ENCODE peak calls at places on chromosomes 13 and 19, in eight cellular contexts. One of them, this sample, is unnamed. For H3K27me3, the result is how much of the 10 kb centered on the place peaks cover.

GRCh38 chr13:74288361-74288911 is 154.2 kb upstream of the KLF12 start:
- DNase-seq in lung: no peak
- DNase-seq in fibroblast of lung: peak
- DNase-seq in HepG2: no peak
- DNase-seq in upper lobe of left lung: peak
- DNase-seq in Peyer's patch: peak
- DNase-seq in brain microvascular endothelial cell: no peak
- DNase-seq in CD8-positive, alpha-beta T cell: peak
- DNase-seq in this sample: peak

GRCh38 chr19:48484931-48485612 is 15.9 kb downstream of the CYTH2 start:
- DNase-seq in lung: no peak
- DNase-seq in fibroblast of lung: no peak
- DNase-seq in HepG2: no peak
- DNase-seq in upper lobe of left lung: no peak
- DNase-seq in Peyer's patch: no peak
- DNase-seq in brain microvascular endothelial cell: no peak
- DNase-seq in CD8-positive, alpha-beta T cell: no peak
- DNase-seq in this sample: no peak

GRCh38 chr13:20144141-20144850 is 16.6 kb downstream of the GJA3 start:
- DNase-seq in lung: no peak
- DNase-seq in fibroblast of lung: no peak
- DNase-seq in HepG2: no peak
- DNase-seq in upper lobe of left lung: no peak
- DNase-seq in Peyer's patch: no peak
- DNase-seq in brain microvascular endothelial cell: no peak
- DNase-seq in CD8-positive, alpha-beta T cell: no peak
- DNase-seq in this sample: no peak

GRCh38 chr13:44411841-44412240 is 38.2 kb downstream of the SERP2 start:
- DNase-seq in lung: no peak
- DNase-seq in fibroblast of lung: no peak
- DNase-seq in HepG2: no peak
- DNase-seq in upper lobe of left lung: no peak
- DNase-seq in Peyer's patch: no peak
- DNase-seq in brain microvascular endothelial cell: no peak
- DNase-seq in CD8-positive, alpha-beta T cell: no peak
- DNase-seq in this sample: no peak

GRCh38 chr13:28494861-28495585 is at the start of gene FLT1:
- DNase-seq in lung: no peak
- DNase-seq in fibroblast of lung: no peak
- DNase-seq in HepG2: no peak
- DNase-seq in upper lobe of left lung: peak
- DNase-seq in Peyer's patch: no peak
- DNase-seq in brain microvascular endothelial cell: no peak
- DNase-seq in CD8-positive, alpha-beta T cell: no peak
- DNase-seq in this sample: no peak

GRCh38 chr19:11658954-11659353 is 61.7 kb downstream of the ZNF627 start:
- DNase-seq in lung: no peak
- DNase-seq in fibroblast of lung: no peak
- DNase-seq in HepG2: no peak
- DNase-seq in upper lobe of left lung: no peak
- DNase-seq in Peyer's patch: no peak
- DNase-seq in brain microvascular endothelial cell: no peak
- DNase-seq in CD8-positive, alpha-beta T cell: no peak
- DNase-seq in this sample: no peak

GRCh38 chr19:35115538-35115951 is at the start of gene FXYD3:
- DNase-seq in lung: no peak
- DNase-seq in fibroblast of lung: no peak
- DNase-seq in HepG2: no peak
- DNase-seq in upper lobe of left lung: no peak
- DNase-seq in Peyer's patch: peak
- DNase-seq in brain microvascular endothelial cell: no peak
- DNase-seq in CD8-positive, alpha-beta T cell: no peak
- DNase-seq in this sample: peak

GRCh38 chr13:34435338-34435737 is 506.7 kb upstream of the NBEA start:
- DNase-seq in lung: no peak
- DNase-seq in fibroblast of lung: peak
- DNase-seq in HepG2: no peak
- DNase-seq in upper lobe of left lung: no peak
- DNase-seq in Peyer's patch: no peak
- DNase-seq in brain microvascular endothelial cell: peak
- DNase-seq in CD8-positive, alpha-beta T cell: no peak
- DNase-seq in this sample: no peak

GRCh38 chr19:18964121-18964520 is 23.1 kb upstream of the HOMER3 start:
- DNase-seq in lung: no peak
- DNase-seq in fibroblast of lung: no peak
- DNase-seq in HepG2: no peak
- DNase-seq in upper lobe of left lung: no peak
- DNase-seq in Peyer's patch: no peak
- DNase-seq in brain microvascular endothelial cell: no peak
- DNase-seq in CD8-positive, alpha-beta T cell: no peak
- DNase-seq in this sample: no peak

GRCh38 chr19:17348700-17349099 is 11.3 kb downstream of the GTPBP3 start:
- DNase-seq in lung: peak
- DNase-seq in fibroblast of lung: peak
- DNase-seq in HepG2: peak
- DNase-seq in upper lobe of left lung: no peak
- DNase-seq in Peyer's patch: no peak
- DNase-seq in brain microvascular endothelial cell: peak
- DNase-seq in CD8-positive, alpha-beta T cell: no peak
- DNase-seq in this sample: no peak

GRCh38 chr13:102846261-102847015 is 606 bp downstream of the ERCC5 start:
- DNase-seq in lung: peak
- DNase-seq in fibroblast of lung: peak
- DNase-seq in HepG2: peak
- DNase-seq in upper lobe of left lung: peak
- DNase-seq in Peyer's patch: peak
- DNase-seq in brain microvascular endothelial cell: peak
- DNase-seq in CD8-positive, alpha-beta T cell: peak
- DNase-seq in this sample: peak

GRCh38 chr13:98305670-98306069 is 128.6 kb upstream of the RNF113B start:
- DNase-seq in lung: no peak
- DNase-seq in fibroblast of lung: no peak
- DNase-seq in HepG2: no peak
- DNase-seq in upper lobe of left lung: no peak
- DNase-seq in Peyer's patch: no peak
- DNase-seq in brain microvascular endothelial cell: no peak
- DNase-seq in CD8-positive, alpha-beta T cell: no peak
- DNase-seq in this sample: no peak

GRCh38 chr13:95160112-95160906 is 140.9 kb downstream of the ABCC4 start:
- DNase-seq in lung: no peak
- DNase-seq in fibroblast of lung: peak
- DNase-seq in HepG2: peak
- DNase-seq in upper lobe of left lung: no peak
- DNase-seq in Peyer's patch: no peak
- DNase-seq in brain microvascular endothelial cell: no peak
- DNase-seq in CD8-positive, alpha-beta T cell: no peak
- DNase-seq in this sample: no peak

DNA sequence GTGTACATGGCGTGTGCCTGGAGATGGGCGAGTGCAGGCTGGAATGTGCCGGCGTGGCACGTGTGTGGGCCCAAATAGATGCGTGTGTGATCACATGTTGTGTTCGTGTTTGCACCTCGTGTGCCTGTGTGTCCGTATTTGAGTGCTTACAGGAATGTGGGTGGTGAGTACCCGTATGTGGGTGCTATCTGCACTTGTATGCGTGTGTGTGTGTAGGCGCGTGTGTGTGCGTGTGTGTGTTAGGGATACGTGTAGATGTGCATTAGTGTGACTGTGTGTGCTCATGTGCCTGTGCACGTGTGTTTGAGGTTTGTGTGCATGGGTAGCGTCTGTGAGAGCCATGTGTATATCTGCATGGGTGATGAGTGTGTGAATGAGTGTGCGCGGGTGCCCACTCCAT is 3.5 kb downstream of the ZNF536 start:
- DNase-seq in lung: no peak
- DNase-seq in fibroblast of lung: no peak
- DNase-seq in HepG2: no peak
- DNase-seq in upper lobe of left lung: no peak
- DNase-seq in Peyer's patch: no peak
- DNase-seq in brain microvascular endothelial cell: no peak
- DNase-seq in CD8-positive, alpha-beta T cell: no peak
- DNase-seq in this sample: no peak
- H3K27ac ChIP-seq in lung: no peak
- H3K27ac ChIP-seq in fibroblast of lung: no peak
- H3K27ac ChIP-seq in HepG2: no peak
- H3K27ac ChIP-seq in upper lobe of left lung: no peak
- H3K27ac ChIP-seq in Peyer's patch: no peak
- H3K27ac ChIP-seq in brain microvascular endothelial cell: no peak
- H3K27ac ChIP-seq in CD8-positive, alpha-beta T cell: no peak
- H3K27ac ChIP-seq in this sample: no peak

GRCh38 chr13:24688901-24689300 is 8.7 kb downstream of the ATP12A start:
- DNase-seq in lung: no peak
- DNase-seq in fibroblast of lung: no peak
- DNase-seq in HepG2: no peak
- DNase-seq in upper lobe of left lung: no peak
- DNase-seq in Peyer's patch: no peak
- DNase-seq in brain microvascular endothelial cell: no peak
- DNase-seq in CD8-positive, alpha-beta T cell: no peak
- DNase-seq in this sample: no peak

GRCh38 chr13:24691381-24691780 is 11.2 kb downstream of the ATP12A start:
- DNase-seq in lung: no peak
- DNase-seq in fibroblast of lung: no peak
- DNase-seq in HepG2: no peak
- DNase-seq in upper lobe of left lung: no peak
- DNase-seq in Peyer's patch: no peak
- DNase-seq in brain microvascular endothelial cell: no peak
- DNase-seq in CD8-positive, alpha-beta T cell: no peak
- DNase-seq in this sample: no peak

GRCh38 chr13:24685314-24685713 is 5.1 kb downstream of the ATP12A start:
- DNase-seq in lung: no peak
- DNase-seq in fibroblast of lung: no peak
- DNase-seq in HepG2: no peak
- DNase-seq in upper lobe of left lung: no peak
- DNase-seq in Peyer's patch: no peak
- DNase-seq in brain microvascular endothelial cell: no peak
- DNase-seq in CD8-positive, alpha-beta T cell: no peak
- DNase-seq in this sample: no peak

GRCh38 chr13:24684600-24684998 is 4.4 kb downstream of the ATP12A start:
- DNase-seq in lung: no peak
- DNase-seq in fibroblast of lung: no peak
- DNase-seq in HepG2: no peak
- DNase-seq in upper lobe of left lung: no peak
- DNase-seq in Peyer's patch: no peak
- DNase-seq in brain microvascular endothelial cell: no peak
- DNase-seq in CD8-positive, alpha-beta T cell: peak
- DNase-seq in this sample: no peak

GRCh38 chr13:24688111-24688510 is 7.9 kb downstream of the ATP12A start:
- DNase-seq in lung: no peak
- DNase-seq in fibroblast of lung: no peak
- DNase-seq in HepG2: no peak
- DNase-seq in upper lobe of left lung: no peak
- DNase-seq in Peyer's patch: no peak
- DNase-seq in brain microvascular endothelial cell: no peak
- DNase-seq in CD8-positive, alpha-beta T cell: no peak
- DNase-seq in this sample: no peak
- H3K27me3 ChIP-seq in lung: under half
- H3K27me3 ChIP-seq in fibroblast of lung: under half
- H3K27me3 ChIP-seq in HepG2: under half
- H3K27me3 ChIP-seq in upper lobe of left lung: under half
- H3K27me3 ChIP-seq in Peyer's patch: under half
- H3K27me3 ChIP-seq in brain microvascular endothelial cell: under half
- H3K27me3 ChIP-seq in CD8-positive, alpha-beta T cell: under half
- H3K27me3 ChIP-seq in this sample: under half

GRCh38 chr19:13729859-13730258 is 34.5 kb upstream of the MRI1 start:
- DNase-seq in lung: no peak
- DNase-seq in fibroblast of lung: no peak
- DNase-seq in HepG2: no peak
- DNase-seq in upper lobe of left lung: no peak
- DNase-seq in Peyer's patch: no peak
- DNase-seq in brain microvascular endothelial cell: no peak
- DNase-seq in CD8-positive, alpha-beta T cell: no peak
- DNase-seq in this sample: no peak

GRCh38 chr19:13727798-13728197 is 36.5 kb upstream of the MRI1 start:
- DNase-seq in lung: no peak
- DNase-seq in fibroblast of lung: peak
- DNase-seq in HepG2: no peak
- DNase-seq in upper lobe of left lung: no peak
- DNase-seq in Peyer's patch: no peak
- DNase-seq in brain microvascular endothelial cell: peak
- DNase-seq in CD8-positive, alpha-beta T cell: no peak
- DNase-seq in this sample: no peak

GRCh38 chr19:13731147-13731964 is 33.0 kb upstream of the MRI1 start:
- DNase-seq in lung: peak
- DNase-seq in fibroblast of lung: peak
- DNase-seq in HepG2: peak
- DNase-seq in upper lobe of left lung: peak
- DNase-seq in Peyer's patch: peak
- DNase-seq in brain microvascular endothelial cell: peak
- DNase-seq in CD8-positive, alpha-beta T cell: peak
- DNase-seq in this sample: peak

GRCh38 chr19:13734751-13735150 is 29.6 kb upstream of the MRI1 start:
- DNase-seq in lung: no peak
- DNase-seq in fibroblast of lung: no peak
- DNase-seq in HepG2: no peak
- DNase-seq in upper lobe of left lung: no peak
- DNase-seq in Peyer's patch: no peak
- DNase-seq in brain microvascular endothelial cell: no peak
- DNase-seq in CD8-positive, alpha-beta T cell: no peak
- DNase-seq in this sample: no peak

DNA sequence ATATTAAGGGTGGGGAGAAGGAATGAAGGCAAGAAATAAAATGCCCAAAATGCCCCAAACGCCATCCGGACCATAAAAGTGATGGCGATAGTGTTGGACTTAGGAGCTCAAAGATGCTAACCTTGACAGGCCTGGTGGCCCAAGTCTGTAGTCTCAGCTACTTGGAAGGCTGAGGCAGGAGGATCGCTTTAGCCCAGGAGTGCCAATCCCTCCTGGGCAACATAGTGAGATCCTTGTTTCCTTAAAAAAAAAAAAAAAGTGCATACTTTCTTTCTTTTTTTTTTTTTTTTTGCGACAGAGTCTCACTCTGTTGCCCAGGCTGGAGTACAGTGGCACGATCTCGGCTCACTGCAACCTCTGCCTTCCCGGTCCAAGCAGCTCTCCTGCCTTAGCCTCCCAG is 32.0 kb upstream of the MRI1 start:
- DNase-seq in lung: no peak
- DNase-seq in fibroblast of lung: no peak
- DNase-seq in HepG2: no peak
- DNase-seq in upper lobe of left lung: no peak
- DNase-seq in Peyer's patch: no peak
- DNase-seq in brain microvascular endothelial cell: no peak
- DNase-seq in CD8-positive, alpha-beta T cell: no peak
- DNase-seq in this sample: no peak
- H3K4me3 ChIP-seq in lung: no peak
- H3K4me3 ChIP-seq in fibroblast of lung: peak
- H3K4me3 ChIP-seq in HepG2: peak
- H3K4me3 ChIP-seq in upper lobe of left lung: peak
- H3K4me3 ChIP-seq in Peyer's patch: peak
- H3K4me3 ChIP-seq in brain microvascular endothelial cell: peak
- H3K4me3 ChIP-seq in CD8-positive, alpha-beta T cell: no peak
- H3K4me3 ChIP-seq in this sample: no peak

DNA sequence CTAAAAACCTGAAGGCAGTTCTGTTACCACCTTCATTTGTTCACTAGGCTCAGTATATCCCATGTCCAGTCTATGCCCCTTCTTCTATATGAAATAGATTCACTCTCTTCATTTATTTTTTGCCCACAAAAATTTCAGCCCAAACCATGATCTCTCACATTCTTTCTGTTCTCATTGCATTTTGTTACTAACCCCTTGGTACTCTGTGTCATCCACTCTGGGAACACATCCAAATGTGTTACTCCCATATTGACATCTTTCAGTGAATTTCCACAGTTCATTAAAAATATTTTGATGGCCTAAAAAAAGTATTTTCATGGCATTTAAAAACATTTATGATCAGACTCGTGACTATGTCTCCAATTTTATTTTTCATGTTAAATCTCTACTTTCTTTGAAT is 378.9 kb downstream of the SLITRK1 start:
- DNase-seq in lung: no peak
- DNase-seq in fibroblast of lung: peak
- DNase-seq in HepG2: no peak
- DNase-seq in upper lobe of left lung: no peak
- DNase-seq in Peyer's patch: no peak
- DNase-seq in brain microvascular endothelial cell: peak
- DNase-seq in CD8-positive, alpha-beta T cell: no peak
- DNase-seq in this sample: no peak
- H3K27ac ChIP-seq in lung: no peak
- H3K27ac ChIP-seq in fibroblast of lung: no peak
- H3K27ac ChIP-seq in HepG2: no peak
- H3K27ac ChIP-seq in upper lobe of left lung: no peak
- H3K27ac ChIP-seq in Peyer's patch: no peak
- H3K27ac ChIP-seq in brain microvascular endothelial cell: no peak
- H3K27ac ChIP-seq in CD8-positive, alpha-beta T cell: no peak
- H3K27ac ChIP-seq in this sample: no peak

This sample was measured in small intestine.